ENCODE peak calls at places on chromosomes 4 and X, in six cellular contexts. B is fibroblast of mammary gland, L is suprapubic skin, O is WTC11, F is breast epithelium, V is lower lobe of right lung. A is an unnamed sample.

GRCh38 chrX:129534816-129535578 is 5.1 kb upstream of the OCRL start:
- DNase-seq in B (peak), L (no peak), O (no peak), F (no peak), V (no peak), A (no peak)

GRCh38 chrX:114028907-114029662 is 554.8 kb upstream of the HTR2C start:
- DNase-seq in B (no peak), L (no peak), O (no peak), F (no peak), V (no peak), A (no peak)

GRCh38 chrX:118975831-118976598 is 1.6 kb downstream of the LONRF3 start:
- DNase-seq in B (peak), L (peak), O (peak), F (peak), V (peak), A (peak)

GRCh38 chr4:13159041-13159620 is 325.0 kb downstream of the RAB28 start:
- DNase-seq in B (peak), L (no peak), O (no peak), F (no peak), V (no peak), A (no peak)

GRCh38 chrX:108736509-108737479 is at the start of gene IRS4:
- DNase-seq in B (peak), L (no peak), O (peak), F (no peak), V (peak), A (no peak)

GRCh38 chr4:141643557-141643956 is 7.2 kb downstream of the IL15 start:
- DNase-seq in B (peak), L (no peak), O (no peak), F (no peak), V (no peak), A (no peak)

GRCh38 chr4:21848001-21848400 is 100.6 kb downstream of the KCNIP4 start:
- DNase-seq in B (no peak), L (no peak), O (no peak), F (no peak), V (no peak), A (no peak)

GRCh38 chrX:7316887-7317286 is 168.9 kb upstream of the PUDP start:
- DNase-seq in B (peak), L (no peak), O (no peak), F (no peak), V (no peak), A (no peak)

GRCh38 chr4:122922877-122923511 is 597 bp upstream of the NUDT6 start:
- DNase-seq in B (peak), L (peak), O (peak), F (peak), V (peak), A (peak)

GRCh38 chr4:76194325-76194724 is 19.3 kb downstream of the SCARB2 start:
- DNase-seq in B (peak), L (no peak), O (no peak), F (no peak), V (no peak), A (no peak)

GRCh38 chr4:73831569-73831968 is 4.9 kb upstream of the CXCL6 start:
- DNase-seq in B (no peak), L (no peak), O (no peak), F (no peak), V (no peak), A (no peak)

GRCh38 chr4:92791876-92792490 is 488.2 kb downstream of the GRID2 start:
- DNase-seq in B (no peak), L (no peak), O (no peak), F (no peak), V (no peak), A (no peak)

GRCh38 chr4:33184684-33185083 is 2464.5 kb downstream of the PCDH7 start:
- DNase-seq in B (no peak), L (no peak), O (no peak), F (no peak), V (no peak), A (no peak)

GRCh38 chr4:147453561-147454141 is 27.2 kb upstream of the EDNRA start:
- DNase-seq in B (peak), L (no peak), O (no peak), F (no peak), V (no peak), A (no peak)

GRCh38 chr4:186137193-186137792 is 32.8 kb downstream of the FAM149A start:
- DNase-seq in B (peak), L (no peak), O (no peak), F (no peak), V (no peak), A (no peak)

GRCh38 chr4:65083076-65083475 is 587.2 kb downstream of the EPHA5 start:
- DNase-seq in B (no peak), L (no peak), O (no peak), F (no peak), V (no peak), A (no peak)

GRCh38 chrX:9341305-9342201 is 123.3 kb upstream of the TBL1X start:
- DNase-seq in B (peak), L (no peak), O (no peak), F (no peak), V (peak), A (no peak)

GRCh38 chr4:76809594-76810305 is 88.2 kb downstream of the SOWAHB start:
- DNase-seq in B (peak), L (no peak), O (no peak), F (no peak), V (no peak), A (no peak)

GRCh38 chr4:101346562-101347266 is 612 bp downstream of the PPP3CA start:
- DNase-seq in B (peak), L (peak), O (peak), F (peak), V (peak), A (peak)

GRCh38 chr4:101018836-101019235 is 328.5 kb downstream of the PPP3CA start:
- DNase-seq in B (no peak), L (no peak), O (no peak), F (no peak), V (no peak), A (no peak)

GRCh38 chrX:17160971-17161370 is 214.0 kb upstream of the NHS start:
- DNase-seq in B (peak), L (no peak), O (no peak), F (no peak), V (no peak), A (no peak)

GRCh38 chr4:155608231-155608885 is 58.3 kb upstream of the GUCY1A1 start:
- DNase-seq in B (peak), L (no peak), O (no peak), F (no peak), V (no peak), A (no peak)

GRCh38 chr4:168304744-168305459 is 13.7 kb downstream of the DDX60 start:
- DNase-seq in B (peak), L (no peak), O (no peak), F (no peak), V (no peak), A (no peak)

GRCh38 chr4:5810770-5811430 is 82.0 kb downstream of the CRMP1 start:
- DNase-seq in B (no peak), L (no peak), O (no peak), F (no peak), V (no peak), A (no peak)
- TF ChIP-seq CTCF in B (no peak), L (no peak), O (no peak), F (no peak), V (no peak), A (no peak)

GRCh38 chrX:30918480-30918879 is 29.4 kb upstream of the TAB3 start:
- DNase-seq in B (no peak), L (no peak), O (no peak), F (no peak), V (no peak), A (no peak)

GRCh38 chrX:30920271-30920670 is 31.2 kb upstream of the TAB3 start:
- DNase-seq in B (no peak), L (no peak), O (no peak), F (no peak), V (no peak), A (no peak)
- TF ChIP-seq CTCF in B (no peak), L (no peak), O (no peak), F (no peak), V (no peak), A (no peak)

GRCh38 chrX:124127496-124127895 is 166.0 kb downstream of the STAG2 start:
- DNase-seq in B (no peak), L (no peak), O (peak), F (no peak), V (no peak), A (no peak)
- TF ChIP-seq CTCF in B (no peak), L (no peak), O (no peak), F (no peak), V (no peak), A (no peak)

GRCh38 chrX:149949743-149950436 is 11.6 kb upstream of the EOLA2 start:
- DNase-seq in B (no peak), L (no peak), O (no peak), F (no peak), V (no peak), A (no peak)

GRCh38 chrX:149948001-149948400 is 9.7 kb upstream of the EOLA2 start:
- DNase-seq in B (no peak), L (no peak), O (no peak), F (no peak), V (no peak), A (no peak)

GRCh38 chrX:149950681-149951080 is 12.4 kb upstream of the EOLA2 start:
- DNase-seq in B (peak), L (no peak), O (no peak), F (no peak), V (no peak), A (no peak)
- TF ChIP-seq CTCF in B (peak), L (no peak), O (no peak), F (no peak), V (peak), A (no peak)

GRCh38 chr4:177692907-177693306 is 250.7 kb upstream of the AGA start:
- DNase-seq in B (no peak), L (no peak), O (no peak), F (no peak), V (no peak), A (no peak)
- TF ChIP-seq CTCF in B (no peak), L (no peak), O (no peak), F (no peak), V (no peak), A (no peak)

GRCh38 chr4:113684534-113685091 is 76.9 kb downstream of the CAMK2D start:
- DNase-seq in B (peak), L (no peak), O (peak), F (no peak), V (no peak), A (no peak)
- TF ChIP-seq CTCF in B (peak), L (no peak), O (no peak), F (no peak), V (peak), A (no peak)

A was measured in omental fat pad.